ENCODE peak calls at places on chromosomes 16 and 17, in four cellular contexts. M is RWPE1, B is Panc1, K is NCI-H460. D is an unnamed sample.

GRCh38 chr16:73794936-73795335 is 501.7 kb upstream of the PSMD7 start:
- DNase-seq in M (no peak), B (no peak), K (no peak), D (no peak)

GRCh38 chr17:79911430-79912399 is 72.5 kb upstream of the CBX4 start:
- DNase-seq in M (no peak), B (no peak), K (no peak), D (no peak)

GRCh38 chr17:8574687-8575086 is 55.8 kb downstream of the MYH10 start:
- DNase-seq in M (no peak), B (no peak), K (no peak), D (no peak)

GRCh38 chr17:8611671-8612298 is 18.7 kb downstream of the MYH10 start:
- DNase-seq in M (no peak), B (no peak), K (no peak), D (no peak)

GRCh38 chr16:66254106-66254505 is 112.4 kb upstream of the CDH5 start:
- DNase-seq in M (no peak), B (no peak), K (no peak), D (no peak)

GRCh38 chr17:76088041-76088867 is 9.3 kb downstream of the ZACN start:
- DNase-seq in M (no peak), B (no peak), K (no peak), D (peak)

GRCh38 chr17:9875441-9875840 is 29.6 kb downstream of the RCVRN start:
- DNase-seq in M (no peak), B (no peak), K (no peak), D (no peak)

GRCh38 chr17:72518810-72519597 is 398.2 kb downstream of the SOX9 start:
- DNase-seq in M (no peak), B (no peak), K (no peak), D (peak)

GRCh38 chr17:50397919-50398285 is 579 bp upstream of the LRRC59 start:
- DNase-seq in M (no peak), B (no peak), K (no peak), D (peak)

GRCh38 chr17:78937561-78937960 is 12.4 kb upstream of the TIMP2 start:
- DNase-seq in M (no peak), B (no peak), K (no peak), D (no peak)

GRCh38 chr16:88560722-88561484 is 9.3 kb upstream of the ZC3H18 start:
- DNase-seq in M (peak), B (no peak), K (no peak), D (no peak)

GRCh38 chr17:14792751-14793150 is 472.4 kb downstream of the PMP22 start:
- DNase-seq in M (no peak), B (no peak), K (no peak), D (no peak)

GRCh38 chr16:65846210-65846602 is 520.3 kb upstream of the CDH5 start:
- DNase-seq in M (no peak), B (no peak), K (no peak), D (no peak)

GRCh38 chr17:81688616-81689015 is 4.8 kb downstream of the HGS start:
- DNase-seq in M (no peak), B (no peak), K (no peak), D (no peak)

GRCh38 chr16:1929105-1929504 is 10.9 kb upstream of the HS3ST6 start:
- DNase-seq in M (no peak), B (no peak), K (no peak), D (peak)

GRCh38 chr17:82897514-82898249 is 57.9 kb upstream of the ZNF750 start:
- DNase-seq in M (no peak), B (no peak), K (no peak), D (no peak)

GRCh38 chr17:47076171-47076570 is 97.1 kb upstream of the RPRML start:
- DNase-seq in M (no peak), B (no peak), K (no peak), D (no peak)

GRCh38 chr17:80924807-80925610 is 66.6 kb upstream of the CHMP6 start:
- DNase-seq in M (no peak), B (no peak), K (no peak), D (no peak)

GRCh38 chr17:74859439-74860228 is at the start of gene GRIN2C:
- DNase-seq in M (no peak), B (no peak), K (no peak), D (peak)

GRCh38 chr17:82424001-82424862 is 5.8 kb upstream of the OGFOD3 start:
- DNase-seq in M (no peak), B (no peak), K (no peak), D (peak)

GRCh38 chr17:67359960-67360817 is 6.2 kb downstream of the PSMD12 start:
- DNase-seq in M (no peak), B (no peak), K (no peak), D (peak)

GRCh38 chr16:78815713-78816112 is 716.3 kb downstream of the WWOX start:
- DNase-seq in M (no peak), B (no peak), K (no peak), D (no peak)

GRCh38 chr17:31857920-31858646 is 961 bp downstream of the COPRS start:
- DNase-seq in M (no peak), B (no peak), K (no peak), D (no peak)

GRCh38 chr17:76434870-76435269 is 18.1 kb downstream of the UBE2O start:
- DNase-seq in M (no peak), B (no peak), K (no peak), D (peak)

GRCh38 chr17:72122336-72122667 is 1.5 kb downstream of the SOX9 start:
- DNase-seq in M (no peak), B (no peak), K (no peak), D (no peak)

GRCh38 chr16:14194706-14195105 is 123.6 kb downstream of the MRTFB start:
- DNase-seq in M (no peak), B (no peak), K (no peak), D (peak)

GRCh38 chr16:81607805-81608514 is 163.4 kb downstream of the CMIP start:
- DNase-seq in M (no peak), B (no peak), K (no peak), D (no peak)

GRCh38 chr17:46044286-46044928 is 45.4 kb downstream of the STH start:
- DNase-seq in M (peak), B (peak), K (peak), D (peak)

GRCh38 chr17:10730956-10731879 is 1.4 kb upstream of the TMEM220 start:
- DNase-seq in M (no peak), B (no peak), K (no peak), D (no peak)